ENCODE peak calls at places on chromosomes 7 and 10, in seven cellular contexts. A is astrocyte of the cerebellum, H is psoas muscle, X is iris pigment epithelial cell, T is HT1080, G is NCI-H1930, Q is Daoy. K is an unnamed sample.

GRCh38 chr10:27440478-27440877 is 63.6 kb upstream of the RAB18 start:
- DNase-seq in A (no peak), H (no peak), X (no peak), T (no peak), G (no peak), Q (no peak), K (no peak)

GRCh38 chr7:29921404-29922010 is 68.1 kb downstream of the SCRN1 start:
- DNase-seq in A (peak; percentile 39), H (no peak), X (peak; percentile 61), T (peak; percentile 64), G (peak; percentile 43), Q (peak; percentile 77), K (no peak)

GRCh38 chr10:92832121-92832520 is 16.2 kb upstream of the EXOC6 start:
- DNase-seq in A (no peak), H (no peak), X (no peak), T (no peak), G (no peak), Q (no peak), K (no peak)

GRCh38 chr10:73762915-73763314 is 18.7 kb downstream of the SEC24C start:
- DNase-seq in A (no peak), H (no peak), X (peak; percentile 70), T (peak; percentile 59), G (no peak), Q (no peak), K (no peak)

GRCh38 chr7:145737617-145738016 is 379.0 kb upstream of the CNTNAP2 start:
- DNase-seq in A (no peak), H (no peak), X (no peak), T (no peak), G (no peak), Q (no peak), K (no peak)

GRCh38 chr10:3090914-3091313 is 23.6 kb downstream of the PFKP start:
- DNase-seq in A (peak; percentile 62), H (no peak), X (peak; percentile 70), T (peak; percentile 77), G (no peak), Q (peak; percentile 66), K (no peak)

GRCh38 chr7:141754939-141755338 is 9.0 kb upstream of the TAS2R3 start:
- DNase-seq in A (no peak), H (no peak), X (peak; percentile 16), T (peak; percentile 24), G (peak; percentile 46), Q (peak; percentile 42), K (no peak)

GRCh38 chr10:24209421-24209770 is 458 bp downstream of the KIAA1217 start:
- DNase-seq in A (no peak), H (peak; percentile 30), X (peak; percentile 52), T (peak; percentile 23), G (no peak), Q (peak; percentile 51), K (no peak)

GRCh38 chr7:111517441-111518037 is 44.8 kb downstream of the IMMP2L start:
- DNase-seq in A (no peak), H (no peak), X (peak; percentile 12), T (no peak), G (no peak), Q (no peak), K (no peak)

GRCh38 chr10:86354761-86355540 is 11.6 kb downstream of the GRID1 start:
- DNase-seq in A (no peak), H (no peak), X (no peak), T (no peak), G (no peak), Q (no peak), K (peak; percentile 48)

GRCh38 chr10:48634984-48635557 is 30.2 kb upstream of the ARHGAP22 start:
- DNase-seq in A (no peak), H (no peak), X (no peak), T (no peak), G (no peak), Q (no peak), K (no peak)

GRCh38 chr7:39464350-39465054 is 101.7 kb upstream of the YAE1 start:
- DNase-seq in A (no peak), H (no peak), X (no peak), T (no peak), G (no peak), Q (no peak), K (no peak)

GRCh38 chr7:5237286-5237685 is 45.5 kb upstream of the SLC29A4 start:
- DNase-seq in A (no peak), H (peak; percentile 77), X (peak; percentile 26), T (no peak), G (no peak), Q (no peak), K (no peak)

GRCh38 chr7:115822801-115823200 is 207.8 kb downstream of the TFEC start:
- DNase-seq in A (no peak), H (no peak), X (no peak), T (no peak), G (no peak), Q (no peak), K (no peak)

GRCh38 chr10:91880310-91880709 is 29.0 kb downstream of the FGFBP3 start:
- DNase-seq in A (no peak), H (no peak), X (no peak), T (peak; percentile 23), G (no peak), Q (no peak), K (peak; percentile 68)

GRCh38 chr10:95755511-95756004 is 405 bp upstream of the ENTPD1 start:
- DNase-seq in A (no peak), H (peak; percentile 18), X (peak; percentile 19), T (peak; percentile 27), G (no peak), Q (peak; percentile 40), K (peak; percentile 73)

GRCh38 chr10:101829561-101830315 is 11.5 kb upstream of the OGA start:
- DNase-seq in A (no peak), H (peak; percentile 53), X (peak; percentile 44), T (no peak), G (no peak), Q (no peak), K (no peak)

GRCh38 chr7:127504715-127505114 is 80.7 kb downstream of the GCC1 start:
- DNase-seq in A (no peak), H (peak; percentile 12), X (peak; percentile 18), T (peak; percentile 15), G (no peak), Q (peak; percentile 12), K (no peak)

GRCh38 chr10:11472158-11472753 is 139.2 kb downstream of the USP6NL start:
- DNase-seq in A (peak; percentile 20), H (peak; percentile 33), X (peak; percentile 58), T (peak; percentile 49), G (no peak), Q (peak; percentile 57), K (no peak)

GRCh38 chr7:43648725-43649406 is 66.0 kb downstream of the STK17A start:
- DNase-seq in A (peak; percentile 91), H (no peak), X (peak; percentile 97), T (peak; percentile 90), G (no peak), Q (peak; percentile 98), K (no peak)

GRCh38 chr7:128743112-128743772 is 4.1 kb downstream of the CALU start:
- DNase-seq in A (no peak), H (no peak), X (peak; percentile 37), T (peak; percentile 72), G (no peak), Q (peak; percentile 39), K (peak; percentile 54)

GRCh38 chr10:31768467-31768866 is 160.2 kb downstream of the ARHGAP12 start:
- DNase-seq in A (no peak), H (no peak), X (peak; percentile 81), T (peak; percentile 21), G (no peak), Q (no peak), K (no peak)

GRCh38 chr10:61978965-61979364 is 77.5 kb downstream of the ARID5B start:
- DNase-seq in A (no peak), H (peak; percentile 25), X (no peak), T (no peak), G (no peak), Q (no peak), K (no peak)

GRCh38 chr7:2000153-2000687 is 232.5 kb downstream of the MAD1L1 start:
- DNase-seq in A (no peak), H (no peak), X (no peak), T (no peak), G (no peak), Q (no peak), K (peak; percentile 33)

GRCh38 chr7:149771696-149772235 is 1.6 kb downstream of the ZNF467 start:
- DNase-seq in A (peak; percentile 16), H (peak; percentile 90), X (peak; percentile 83), T (peak; percentile 85), G (peak; percentile 87), Q (peak; percentile 95), K (peak; percentile 96)

GRCh38 chr10:110733256-110733952 is 89.3 kb downstream of the RBM20 start:
- DNase-seq in A (no peak), H (no peak), X (no peak), T (peak; percentile 17), G (no peak), Q (peak; percentile 38), K (no peak)

GRCh38 chr7:99392046-99392445 is 16.4 kb downstream of the PDAP1 start:
- DNase-seq in A (no peak), H (no peak), X (no peak), T (no peak), G (no peak), Q (no peak), K (no peak)

GRCh38 chr10:497289-497688 is 192.2 kb downstream of the DIP2C start:
- DNase-seq in A (no peak), H (no peak), X (no peak), T (no peak), G (no peak), Q (no peak), K (no peak)

GRCh38 chr7:55147736-55148135 is 128.9 kb downstream of the EGFR start:
- DNase-seq in A (no peak), H (no peak), X (no peak), T (no peak), G (no peak), Q (no peak), K (no peak)

GRCh38 chr7:40324889-40325288 is 190.1 kb downstream of the SUGCT start:
- DNase-seq in A (no peak), H (no peak), X (no peak), T (no peak), G (no peak), Q (no peak), K (no peak)

GRCh38 chr10:30154561-30154960 is 95.2 kb upstream of the JCAD start:
- DNase-seq in A (no peak), H (no peak), X (no peak), T (no peak), G (no peak), Q (no peak), K (no peak)

K was measured in aorta.